ENCODE peak calls at places on chromosomes 4 and X, in four cellular contexts. One of them, this sample, is unnamed.

GRCh38 chr4:76886214-76886613 is 11.7 kb downstream of the SOWAHB start:
- DNase-seq in endothelial cell of umbilical vein: no peak
- DNase-seq in GM12878: no peak
- DNase-seq in GM23338: no peak
- DNase-seq in this sample: no peak

GRCh38 chr4:33060873-33061542 is 2340.8 kb downstream of the PCDH7 start:
- DNase-seq in GM23338: peak; percentile 91
- DNase-seq in endothelial cell of umbilical vein: no peak
- DNase-seq in GM12878: no peak
- DNase-seq in this sample: no peak

GRCh38 chrX:68121835-68122234 is 311.5 kb downstream of the OPHN1 start:
- DNase-seq in GM23338: no peak
- DNase-seq in endothelial cell of umbilical vein: no peak
- DNase-seq in GM12878: no peak
- DNase-seq in this sample: no peak

GRCh38 chrX:151031365-151031975 is 48.3 kb downstream of the HMGB3 start:
- DNase-seq in GM23338: no peak
- DNase-seq in endothelial cell of umbilical vein: no peak
- DNase-seq in GM12878: no peak
- DNase-seq in this sample: no peak

GRCh38 chr4:26204911-26205368 is 115.9 kb upstream of the RBPJ start:
- DNase-seq in GM12878: no peak
- DNase-seq in GM23338: peak; percentile 41
- DNase-seq in endothelial cell of umbilical vein: no peak
- DNase-seq in this sample: no peak

GRCh38 chr4:136392576-136392975 is 1139.7 kb downstream of the PCDH18 start:
- DNase-seq in GM12878: no peak
- DNase-seq in GM23338: no peak
- DNase-seq in endothelial cell of umbilical vein: peak; percentile 59
- DNase-seq in this sample: no peak

GRCh38 chr4:16225996-16226815 is at the start of gene TAPT1:
- DNase-seq in endothelial cell of umbilical vein: peak; percentile 54
- DNase-seq in GM23338: peak; percentile 81
- DNase-seq in GM12878: no peak
- DNase-seq in this sample: no peak

GRCh38 chr4:126850286-126850685 is 782.5 kb upstream of the INTU start:
- DNase-seq in GM12878: no peak
- DNase-seq in GM23338: no peak
- DNase-seq in endothelial cell of umbilical vein: peak; percentile 71
- DNase-seq in this sample: no peak

GRCh38 chr4:185634066-185634652 is 98.9 kb upstream of the PDLIM3 start:
- DNase-seq in GM23338: peak; percentile 74
- DNase-seq in GM12878: no peak
- DNase-seq in endothelial cell of umbilical vein: no peak
- DNase-seq in this sample: peak; percentile 22

GRCh38 chr4:148444296-148445070 is 2.3 kb upstream of the NR3C2 start:
- DNase-seq in GM12878: no peak
- DNase-seq in GM23338: peak; percentile 71
- DNase-seq in endothelial cell of umbilical vein: peak; percentile 51
- DNase-seq in this sample: no peak

GRCh38 chr4:55440786-55441185 is 45.0 kb downstream of the TMEM165 start:
- DNase-seq in endothelial cell of umbilical vein: no peak
- DNase-seq in GM12878: peak; percentile 1
- DNase-seq in GM23338: no peak
- DNase-seq in this sample: no peak

GRCh38 chr4:158253350-158253980 is 43.2 kb downstream of the TMEM144 start:
- DNase-seq in GM23338: peak; percentile 78
- DNase-seq in GM12878: no peak
- DNase-seq in endothelial cell of umbilical vein: peak; percentile 71
- DNase-seq in this sample: no peak

GRCh38 chr4:154036856-154037255 is 248.0 kb upstream of the SFRP2 start:
- DNase-seq in endothelial cell of umbilical vein: no peak
- DNase-seq in GM23338: no peak
- DNase-seq in GM12878: no peak
- DNase-seq in this sample: no peak

GRCh38 chrX:14351889-14352288 is 177.4 kb upstream of the GLRA2 start:
- DNase-seq in endothelial cell of umbilical vein: no peak
- DNase-seq in GM23338: peak; percentile 10
- DNase-seq in GM12878: no peak
- DNase-seq in this sample: no peak

GRCh38 chrX:20913760-20914159 is 460.5 kb upstream of the CNKSR2 start:
- DNase-seq in GM23338: peak; percentile 51
- DNase-seq in endothelial cell of umbilical vein: no peak
- DNase-seq in GM12878: no peak
- DNase-seq in this sample: no peak

GRCh38 chr4:73477176-73477575 is 4.4 kb upstream of the AFM start:
- DNase-seq in GM12878: no peak
- DNase-seq in endothelial cell of umbilical vein: no peak
- DNase-seq in GM23338: no peak
- DNase-seq in this sample: no peak

GRCh38 chrX:63421411-63421810 is 70.3 kb upstream of the SPIN4 start:
- DNase-seq in GM23338: peak; percentile 7
- DNase-seq in GM12878: no peak
- DNase-seq in endothelial cell of umbilical vein: no peak
- DNase-seq in this sample: no peak

GRCh38 chrX:45758319-45758718 is 557.6 kb upstream of the DIPK2B start:
- DNase-seq in GM23338: no peak
- DNase-seq in endothelial cell of umbilical vein: peak; percentile 86
- DNase-seq in GM12878: peak; percentile 61
- DNase-seq in this sample: no peak

GRCh38 chr4:120066525-120067333 is at the start of gene MAD2L1:
- DNase-seq in endothelial cell of umbilical vein: peak; percentile 99
- DNase-seq in GM23338: peak; percentile 98
- DNase-seq in GM12878: peak; percentile 93
- DNase-seq in this sample: peak; percentile 89
- TF ChIP-seq POLR2AphosphoS5 in endothelial cell of umbilical vein: peak; percentile 80
- TF ChIP-seq POLR2AphosphoS5 in GM23338: peak; percentile 97
- TF ChIP-seq POLR2AphosphoS5 in GM12878: peak; percentile 97
- TF ChIP-seq POLR2AphosphoS5 in this sample: peak; percentile 94

DNA sequence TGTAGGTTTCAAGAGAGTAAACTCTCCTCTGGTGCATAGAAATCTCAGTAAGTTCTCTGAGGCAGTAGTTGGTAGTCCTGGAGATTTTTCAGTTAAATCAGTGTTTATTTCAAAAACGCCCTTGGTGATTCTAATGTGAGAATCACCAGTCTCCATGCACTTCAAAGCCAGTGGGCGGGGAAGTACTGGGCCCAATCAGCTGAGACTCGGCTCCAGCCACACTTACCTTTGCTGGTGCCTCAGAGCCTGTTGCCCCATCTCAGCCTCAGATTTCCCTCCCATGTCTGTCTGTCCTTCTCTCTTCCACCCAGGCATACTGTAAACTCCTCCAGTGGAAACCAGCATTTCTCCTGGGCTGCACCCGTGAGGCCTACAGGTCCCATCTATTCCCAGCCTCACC is 7.4 kb upstream of the MGST2 start:
- DNase-seq in GM12878: no peak
- DNase-seq in GM23338: peak; percentile 43
- DNase-seq in endothelial cell of umbilical vein: no peak
- DNase-seq in this sample: no peak
- H3K4me3 ChIP-seq in GM12878: no peak overlapping the region
- H3K4me3 ChIP-seq in GM23338: no peak overlapping the region
- H3K4me3 ChIP-seq in endothelial cell of umbilical vein: no peak overlapping the region
- H3K4me3 ChIP-seq in this sample: no peak overlapping the region

DNA sequence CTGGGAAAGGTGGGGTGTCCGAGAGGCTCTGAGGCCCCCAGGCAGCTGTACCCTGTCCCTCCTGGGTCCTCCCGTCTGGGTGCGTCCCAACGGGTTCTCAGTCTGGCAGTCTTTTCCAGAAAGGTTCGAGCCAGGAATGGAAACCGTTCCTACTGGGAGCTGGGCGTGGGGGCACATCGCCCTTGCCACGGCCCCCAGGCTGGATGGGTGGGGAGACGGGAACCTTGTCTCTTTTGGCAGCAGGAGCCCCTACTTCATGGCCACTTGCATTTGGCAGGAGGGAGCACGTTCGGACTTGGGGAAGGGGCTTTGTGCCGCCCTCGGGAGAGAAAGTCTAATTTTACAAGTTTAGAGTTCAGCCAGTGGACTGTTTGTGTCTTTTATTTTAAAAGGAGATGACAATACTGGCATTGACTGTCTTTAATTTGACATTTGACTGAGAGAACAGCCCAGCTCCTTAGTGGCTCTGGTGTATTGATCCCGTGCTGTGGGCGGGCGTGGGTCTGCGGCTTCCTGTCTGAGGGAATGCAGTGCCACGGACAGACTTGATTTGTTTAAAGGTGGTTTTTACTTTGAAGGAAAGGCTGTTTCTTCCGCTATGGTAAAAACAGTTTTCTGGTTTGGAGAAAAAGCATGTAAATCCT is 95.1 kb downstream of the SORCS2 start:
- DNase-seq in GM12878: no peak
- DNase-seq in endothelial cell of umbilical vein: no peak
- DNase-seq in GM23338: no peak
- DNase-seq in this sample: no peak
- TF ChIP-seq EZH2 in GM12878: no peak
- TF ChIP-seq EZH2 in endothelial cell of umbilical vein: no peak
- TF ChIP-seq EZH2 in GM23338: no peak
- TF ChIP-seq EZH2 in this sample: no peak

GRCh38 chr4:100826808-100827548 is 309.2 kb upstream of the EMCN start:
- DNase-seq in GM23338: no peak
- DNase-seq in GM12878: no peak
- DNase-seq in endothelial cell of umbilical vein: no peak
- DNase-seq in this sample: no peak
- TF ChIP-seq POLR2AphosphoS5 in GM23338: no peak
- TF ChIP-seq POLR2AphosphoS5 in GM12878: no peak
- TF ChIP-seq POLR2AphosphoS5 in endothelial cell of umbilical vein: no peak
- TF ChIP-seq POLR2AphosphoS5 in this sample: no peak

DNA sequence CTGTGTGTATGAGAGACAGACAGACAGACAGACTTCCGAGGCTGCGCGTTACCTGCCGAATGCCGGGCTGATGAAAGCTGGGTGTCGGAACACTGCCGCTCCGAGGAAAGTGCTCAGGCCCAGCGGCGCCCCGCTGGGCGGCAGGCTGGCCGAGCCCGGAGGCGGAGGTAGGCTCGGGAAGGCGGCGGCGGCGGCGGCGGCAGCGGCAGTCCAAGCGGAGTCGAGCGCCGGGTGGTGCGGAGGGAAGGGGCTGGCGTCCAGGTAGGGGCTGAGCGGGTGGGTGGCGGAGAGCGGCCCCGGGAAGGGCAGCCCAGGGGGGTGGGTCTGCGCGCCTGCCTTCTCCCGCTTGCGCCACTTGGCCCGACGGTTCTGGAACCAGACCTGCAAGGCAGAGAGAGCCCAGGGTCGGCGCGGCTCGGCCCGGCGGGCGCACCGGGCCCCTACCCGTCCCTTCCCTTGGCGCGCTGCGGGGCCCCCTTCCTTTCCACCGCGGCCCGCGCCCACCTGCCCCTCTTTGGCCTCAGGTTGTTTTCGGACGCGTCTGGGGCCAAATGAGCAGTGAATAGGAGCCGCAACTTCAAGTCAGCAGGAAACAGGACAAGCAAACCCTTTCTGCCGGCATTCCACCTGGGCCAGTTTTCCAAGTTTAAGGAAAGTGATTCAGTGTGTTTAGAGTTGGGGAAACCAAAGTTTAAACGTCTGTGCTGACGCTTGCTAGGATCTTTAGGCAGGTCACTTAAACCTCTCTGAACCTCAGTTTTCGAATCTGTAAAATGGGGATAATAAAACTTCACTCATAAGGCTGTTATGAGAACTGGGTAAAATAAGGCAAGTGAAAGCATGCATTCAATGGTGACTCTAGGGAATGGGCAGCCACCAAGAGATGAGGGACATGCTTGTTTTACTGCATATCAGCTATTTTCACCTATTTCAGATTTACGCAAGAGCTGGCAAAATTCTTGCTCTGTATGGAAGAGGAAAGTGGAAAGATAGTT is 8.4 kb downstream of the ARX start:
- DNase-seq in endothelial cell of umbilical vein: no peak
- DNase-seq in GM12878: no peak
- DNase-seq in GM23338: peak; percentile 59
- DNase-seq in this sample: no peak
- H3K4me3 ChIP-seq in endothelial cell of umbilical vein: no peak overlapping the region
- H3K4me3 ChIP-seq in GM12878: no peak overlapping the region
- H3K4me3 ChIP-seq in GM23338: peak overlapping the region; percentile 41
- H3K4me3 ChIP-seq in this sample: no peak overlapping the region

DNA sequence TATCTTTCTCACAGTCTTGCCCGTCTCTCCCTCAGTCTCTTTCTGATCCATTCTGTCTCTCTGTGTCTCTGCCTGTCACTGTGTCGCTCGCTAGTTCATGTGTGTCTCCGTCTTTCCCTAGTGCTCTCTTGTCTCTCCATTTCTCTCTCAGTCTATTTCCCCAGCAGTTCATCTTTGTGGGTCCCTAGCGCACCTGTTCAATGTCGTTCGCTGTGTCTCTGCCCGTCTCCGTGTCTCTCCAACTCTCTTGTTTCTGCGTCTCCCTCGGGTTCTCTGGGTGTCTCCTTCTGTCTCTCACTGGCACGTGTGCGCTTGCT is 1.5 kb downstream of the GPR101 start:
- DNase-seq in endothelial cell of umbilical vein: no peak
- DNase-seq in GM23338: no peak
- DNase-seq in GM12878: no peak
- DNase-seq in this sample: no peak
- TF ChIP-seq EZH2 in endothelial cell of umbilical vein: no peak
- TF ChIP-seq EZH2 in GM23338: no peak
- TF ChIP-seq EZH2 in GM12878: no peak
- TF ChIP-seq EZH2 in this sample: no peak